ENCODE peak calls at places on chromosomes 4 and X, in ten cellular contexts. One of them, this sample, is unnamed.

GRCh38 chr4:86482296-86482695 is 111.8 kb upstream of the PTPN13 start:
- DNase-seq in cardiac fibroblast: no peak
- DNase-seq in pancreas: no peak
- DNase-seq in DMS53: no peak
- DNase-seq in stimulated activated CD4-positive, alpha-beta T cell treated with anti-CD3 and anti-CD28 coated beads, Interleukin-2, amount 100 ng/mL, for 24 hours: no peak
- DNase-seq in bronchial epithelial cell: no peak
- DNase-seq in stimulated activated CD8-positive, alpha-beta memory T cell treated with anti-CD3 and anti-CD28 coated beads, Interleukin-15, amount 100 ng/mL, for 4 hours: no peak
- DNase-seq in EL: no peak
- DNase-seq in sigmoid colon: no peak
- DNase-seq in activated CD4-positive, alpha-beta T cell treated with anti-CD3 and anti-CD28 coated beads, Interleukin-2, amount 50 U/mL, for 24 hours: no peak
- DNase-seq in this sample: no peak

GRCh38 chr4:10097906-10098769 is 18.5 kb downstream of the WDR1 start:
- DNase-seq in cardiac fibroblast: no peak
- DNase-seq in pancreas: no peak
- DNase-seq in DMS53: no peak
- DNase-seq in stimulated activated CD4-positive, alpha-beta T cell treated with anti-CD3 and anti-CD28 coated beads, Interleukin-2, amount 100 ng/mL, for 24 hours: no peak
- DNase-seq in bronchial epithelial cell: no peak
- DNase-seq in stimulated activated CD8-positive, alpha-beta memory T cell treated with anti-CD3 and anti-CD28 coated beads, Interleukin-15, amount 100 ng/mL, for 4 hours: no peak
- DNase-seq in EL: peak; percentile 48
- DNase-seq in sigmoid colon: no peak
- DNase-seq in activated CD4-positive, alpha-beta T cell treated with anti-CD3 and anti-CD28 coated beads, Interleukin-2, amount 50 U/mL, for 24 hours: no peak
- DNase-seq in this sample: no peak

GRCh38 chrX:29090811-29091210 is 503.6 kb downstream of the IL1RAPL1 start:
- DNase-seq in cardiac fibroblast: peak; percentile 44
- DNase-seq in pancreas: no peak
- DNase-seq in DMS53: peak; percentile 56
- DNase-seq in stimulated activated CD4-positive, alpha-beta T cell treated with anti-CD3 and anti-CD28 coated beads, Interleukin-2, amount 100 ng/mL, for 24 hours: no peak
- DNase-seq in bronchial epithelial cell: peak; percentile 1
- DNase-seq in stimulated activated CD8-positive, alpha-beta memory T cell treated with anti-CD3 and anti-CD28 coated beads, Interleukin-15, amount 100 ng/mL, for 4 hours: no peak
- DNase-seq in EL: no peak
- DNase-seq in sigmoid colon: no peak
- DNase-seq in activated CD4-positive, alpha-beta T cell treated with anti-CD3 and anti-CD28 coated beads, Interleukin-2, amount 50 U/mL, for 24 hours: no peak
- DNase-seq in this sample: peak; percentile 0

GRCh38 chrX:154517101-154517781 is 1.2 kb upstream of the FAM3A start:
- DNase-seq in cardiac fibroblast: peak; percentile 46
- DNase-seq in pancreas: no peak
- DNase-seq in DMS53: peak; percentile 32
- DNase-seq in stimulated activated CD4-positive, alpha-beta T cell treated with anti-CD3 and anti-CD28 coated beads, Interleukin-2, amount 100 ng/mL, for 24 hours: no peak
- DNase-seq in bronchial epithelial cell: no peak
- DNase-seq in stimulated activated CD8-positive, alpha-beta memory T cell treated with anti-CD3 and anti-CD28 coated beads, Interleukin-15, amount 100 ng/mL, for 4 hours: no peak
- DNase-seq in EL: no peak
- DNase-seq in sigmoid colon: peak; percentile 71
- DNase-seq in activated CD4-positive, alpha-beta T cell treated with anti-CD3 and anti-CD28 coated beads, Interleukin-2, amount 50 U/mL, for 24 hours: no peak
- DNase-seq in this sample: no peak

GRCh38 chrX:1392376-1393130 is 640 bp upstream of the SLC25A6 start:
- DNase-seq in cardiac fibroblast: peak; percentile 77
- DNase-seq in pancreas: peak; percentile 79
- DNase-seq in DMS53: no peak
- DNase-seq in stimulated activated CD4-positive, alpha-beta T cell treated with anti-CD3 and anti-CD28 coated beads, Interleukin-2, amount 100 ng/mL, for 24 hours: peak; percentile 66
- DNase-seq in bronchial epithelial cell: peak; percentile 23
- DNase-seq in stimulated activated CD8-positive, alpha-beta memory T cell treated with anti-CD3 and anti-CD28 coated beads, Interleukin-15, amount 100 ng/mL, for 4 hours: no peak
- DNase-seq in EL: peak; percentile 74
- DNase-seq in sigmoid colon: peak; percentile 91
- DNase-seq in activated CD4-positive, alpha-beta T cell treated with anti-CD3 and anti-CD28 coated beads, Interleukin-2, amount 50 U/mL, for 24 hours: no peak
- DNase-seq in this sample: peak; percentile 53

GRCh38 chrX:11558972-11559371 is 106.7 kb downstream of the ARHGAP6 start:
- DNase-seq in cardiac fibroblast: no peak
- DNase-seq in pancreas: peak; percentile 17
- DNase-seq in DMS53: peak; percentile 48
- DNase-seq in stimulated activated CD4-positive, alpha-beta T cell treated with anti-CD3 and anti-CD28 coated beads, Interleukin-2, amount 100 ng/mL, for 24 hours: peak; percentile 56
- DNase-seq in bronchial epithelial cell: no peak
- DNase-seq in stimulated activated CD8-positive, alpha-beta memory T cell treated with anti-CD3 and anti-CD28 coated beads, Interleukin-15, amount 100 ng/mL, for 4 hours: peak; percentile 0
- DNase-seq in EL: no peak
- DNase-seq in sigmoid colon: no peak
- DNase-seq in activated CD4-positive, alpha-beta T cell treated with anti-CD3 and anti-CD28 coated beads, Interleukin-2, amount 50 U/mL, for 24 hours: peak; percentile 12
- DNase-seq in this sample: peak; percentile 1

GRCh38 chr4:124953059-124953850 is 240.7 kb upstream of the ANKRD50 start:
- DNase-seq in cardiac fibroblast: peak; percentile 88
- DNase-seq in pancreas: no peak
- DNase-seq in DMS53: no peak
- DNase-seq in stimulated activated CD4-positive, alpha-beta T cell treated with anti-CD3 and anti-CD28 coated beads, Interleukin-2, amount 100 ng/mL, for 24 hours: no peak
- DNase-seq in bronchial epithelial cell: peak; percentile 86
- DNase-seq in stimulated activated CD8-positive, alpha-beta memory T cell treated with anti-CD3 and anti-CD28 coated beads, Interleukin-15, amount 100 ng/mL, for 4 hours: no peak
- DNase-seq in EL: peak; percentile 65
- DNase-seq in sigmoid colon: no peak
- DNase-seq in activated CD4-positive, alpha-beta T cell treated with anti-CD3 and anti-CD28 coated beads, Interleukin-2, amount 50 U/mL, for 24 hours: no peak
- DNase-seq in this sample: no peak

GRCh38 chrX:2928583-2929434 is at the start of gene ARSD:
- DNase-seq in cardiac fibroblast: peak; percentile 95
- DNase-seq in pancreas: peak; percentile 91
- DNase-seq in DMS53: peak; percentile 89
- DNase-seq in stimulated activated CD4-positive, alpha-beta T cell treated with anti-CD3 and anti-CD28 coated beads, Interleukin-2, amount 100 ng/mL, for 24 hours: peak; percentile 59
- DNase-seq in bronchial epithelial cell: peak; percentile 64
- DNase-seq in stimulated activated CD8-positive, alpha-beta memory T cell treated with anti-CD3 and anti-CD28 coated beads, Interleukin-15, amount 100 ng/mL, for 4 hours: peak; percentile 18
- DNase-seq in EL: peak; percentile 86
- DNase-seq in sigmoid colon: peak; percentile 96
- DNase-seq in activated CD4-positive, alpha-beta T cell treated with anti-CD3 and anti-CD28 coated beads, Interleukin-2, amount 50 U/mL, for 24 hours: peak; percentile 0
- DNase-seq in this sample: peak; percentile 65

GRCh38 chr4:138938371-138938699 is 77.2 kb upstream of the NOCT start:
- DNase-seq in cardiac fibroblast: peak; percentile 76
- DNase-seq in pancreas: no peak
- DNase-seq in DMS53: peak; percentile 63
- DNase-seq in stimulated activated CD4-positive, alpha-beta T cell treated with anti-CD3 and anti-CD28 coated beads, Interleukin-2, amount 100 ng/mL, for 24 hours: no peak
- DNase-seq in bronchial epithelial cell: peak; percentile 60
- DNase-seq in stimulated activated CD8-positive, alpha-beta memory T cell treated with anti-CD3 and anti-CD28 coated beads, Interleukin-15, amount 100 ng/mL, for 4 hours: no peak
- DNase-seq in EL: peak; percentile 55
- DNase-seq in sigmoid colon: no peak
- DNase-seq in activated CD4-positive, alpha-beta T cell treated with anti-CD3 and anti-CD28 coated beads, Interleukin-2, amount 50 U/mL, for 24 hours: no peak
- DNase-seq in this sample: peak; percentile 46

GRCh38 chrX:38754102-38754790 is 47.0 kb upstream of the MID1IP1 start:
- DNase-seq in cardiac fibroblast: peak; percentile 69
- DNase-seq in pancreas: no peak
- DNase-seq in DMS53: peak; percentile 61
- DNase-seq in stimulated activated CD4-positive, alpha-beta T cell treated with anti-CD3 and anti-CD28 coated beads, Interleukin-2, amount 100 ng/mL, for 24 hours: peak; percentile 26
- DNase-seq in bronchial epithelial cell: peak; percentile 52
- DNase-seq in stimulated activated CD8-positive, alpha-beta memory T cell treated with anti-CD3 and anti-CD28 coated beads, Interleukin-15, amount 100 ng/mL, for 4 hours: no peak
- DNase-seq in EL: peak; percentile 34
- DNase-seq in sigmoid colon: no peak
- DNase-seq in activated CD4-positive, alpha-beta T cell treated with anti-CD3 and anti-CD28 coated beads, Interleukin-2, amount 50 U/mL, for 24 hours: peak; percentile 13
- DNase-seq in this sample: peak; percentile 55

GRCh38 chr4:189002475-189002874 is 863.2 kb downstream of the TRIML1 start:
- DNase-seq in cardiac fibroblast: no peak
- DNase-seq in pancreas: no peak
- DNase-seq in DMS53: peak; percentile 95
- DNase-seq in stimulated activated CD4-positive, alpha-beta T cell treated with anti-CD3 and anti-CD28 coated beads, Interleukin-2, amount 100 ng/mL, for 24 hours: no peak
- DNase-seq in bronchial epithelial cell: no peak
- DNase-seq in stimulated activated CD8-positive, alpha-beta memory T cell treated with anti-CD3 and anti-CD28 coated beads, Interleukin-15, amount 100 ng/mL, for 4 hours: no peak
- DNase-seq in EL: no peak
- DNase-seq in sigmoid colon: no peak
- DNase-seq in activated CD4-positive, alpha-beta T cell treated with anti-CD3 and anti-CD28 coated beads, Interleukin-2, amount 50 U/mL, for 24 hours: no peak
- DNase-seq in this sample: no peak